ENCODE peak calls at places on chromosomes 5 and 9, in seven cellular contexts. W is cardiac fibroblast, G is WERI-Rb-1, U is AG04450, M is pancreas, Q is brain microvascular endothelial cell, J is epithelial cell of esophagus. T is an unnamed sample.

GRCh38 chr9:29873579-29873978 is 2300.3 kb upstream of the C9orf72 start:
- DNase-seq in U (no peak), M (no peak), W (no peak), Q (no peak), J (no peak), G (no peak), T (no peak)

GRCh38 chr9:78383130-78383529 is 86.2 kb downstream of the PSAT1 start:
- DNase-seq in W (peak), U (no peak), G (no peak), Q (peak), J (no peak), M (no peak), T (no peak)

GRCh38 chr9:21576331-21577189 is 94.4 kb upstream of the IFNE start:
- DNase-seq in W (peak), Q (peak), J (peak), U (peak), M (no peak), G (no peak), T (no peak)

GRCh38 chr9:116632990-116633441 is 54.1 kb upstream of the TRIM32 start:
- DNase-seq in G (no peak), M (no peak), W (no peak), U (no peak), Q (peak), J (no peak), T (no peak)

GRCh38 chr9:121694582-121694981 is 43.1 kb downstream of the DAB2IP start:
- DNase-seq in Q (no peak), G (no peak), W (no peak), U (no peak), M (no peak), J (no peak), T (no peak)

GRCh38 chr5:124330595-124330994 is 415.8 kb downstream of the ZNF608 start:
- DNase-seq in W (peak), M (no peak), U (no peak), G (no peak), Q (no peak), J (peak), T (no peak)

GRCh38 chr5:113381791-113382190 is 53.0 kb downstream of the TSSK1B start:
- DNase-seq in Q (no peak), W (no peak), G (no peak), M (no peak), J (no peak), U (no peak), T (no peak)

GRCh38 chr9:76729980-76730737 is 34.1 kb upstream of the PCA3 start:
- DNase-seq in Q (no peak), U (no peak), M (no peak), G (no peak), W (no peak), J (no peak), T (no peak)

GRCh38 chr9:109311281-109311680 is 9.6 kb downstream of the EPB41L4B start:
- DNase-seq in U (no peak), W (no peak), Q (peak), G (no peak), J (no peak), M (no peak), T (no peak)

GRCh38 chr5:133319905-133320520 is 268.2 kb downstream of the HSPA4 start:
- DNase-seq in J (peak), U (no peak), Q (no peak), G (no peak), W (no peak), M (no peak), T (no peak)

GRCh38 chr5:160333726-160334125 is 21.4 kb upstream of the CCNJL start:
- DNase-seq in W (peak), G (no peak), Q (no peak), U (no peak), J (peak), M (no peak), T (no peak)

GRCh38 chr9:14315754-14316573 is 2.0 kb upstream of the NFIB start:
- DNase-seq in G (peak), W (peak), J (no peak), Q (peak), U (no peak), M (no peak), T (peak)

GRCh38 chr9:81535542-81536241 is 153.7 kb downstream of the TLE1 start:
- DNase-seq in Q (peak), W (peak), G (peak), U (no peak), M (no peak), J (peak), T (no peak)

GRCh38 chr5:50550274-50550673 is 109.2 kb upstream of the EMB start:
- DNase-seq in Q (no peak), J (no peak), G (no peak), W (no peak), M (no peak), U (no peak), T (no peak)

GRCh38 chr9:79567671-79568098 is 4.1 kb upstream of the TLE4 start:
- DNase-seq in G (no peak), J (peak), Q (no peak), W (no peak), M (no peak), U (no peak), T (no peak)

GRCh38 chr5:137199966-137200365 is 299.2 kb downstream of the SPOCK1 start:
- DNase-seq in G (no peak), M (no peak), Q (peak), J (peak), W (peak), U (no peak), T (no peak)

GRCh38 chr9:93081081-93081529 is 14.9 kb upstream of the CARD19 start:
- DNase-seq in M (no peak), J (no peak), U (no peak), G (no peak), Q (no peak), W (peak), T (peak)

GRCh38 chr5:103232393-103232999 is 26.1 kb upstream of the MACIR start:
- DNase-seq in U (no peak), J (peak), Q (peak), G (no peak), M (no peak), W (peak), T (no peak)

GRCh38 chr9:91197232-91198181 is 164.2 kb downstream of the AUH start:
- DNase-seq in W (peak), G (no peak), M (peak), U (peak), Q (peak), J (peak), T (no peak)

GRCh38 chr9:38117646-38118045 is 48.6 kb upstream of the SHB start:
- DNase-seq in G (peak), J (no peak), M (no peak), W (no peak), U (no peak), Q (no peak), T (peak)

GRCh38 chr9:92159058-92159457 is 43.8 kb upstream of the SPTLC1 start:
- DNase-seq in J (no peak), Q (no peak), M (no peak), G (no peak), U (no peak), W (no peak), T (peak)

GRCh38 chr9:80177949-80178480 is 606.2 kb downstream of the TLE4 start:
- DNase-seq in Q (no peak), J (no peak), U (no peak), G (no peak), M (no peak), W (no peak), T (no peak)

GRCh38 chr9:100108572-100108971 is 9.5 kb downstream of the INVS start:
- DNase-seq in W (peak), Q (no peak), G (no peak), U (no peak), M (no peak), J (no peak), T (no peak)

GRCh38 chr5:139472410-139473030 is 1.7 kb downstream of the SMIM33 start:
- DNase-seq in U (no peak), W (no peak), M (no peak), Q (no peak), G (no peak), J (no peak), T (no peak)

GRCh38 chr9:121399883-121400607 is 30.0 kb upstream of the STOM start:
- DNase-seq in U (peak), G (no peak), J (peak), W (peak), M (no peak), Q (peak), T (no peak)

GRCh38 chr5:140672455-140673186 is 755 bp downstream of the DND1 start:
- DNase-seq in Q (no peak), M (peak), G (no peak), J (no peak), U (no peak), W (peak), T (no peak)

GRCh38 chr5:56585466-56585865 is 229.9 kb upstream of the MAP3K1 start:
- DNase-seq in G (no peak), U (no peak), Q (no peak), J (peak), W (no peak), M (no peak), T (no peak)

GRCh38 chr5:172740483-172741205 is 30.4 kb downstream of the DUSP1 start:
- DNase-seq in G (no peak), W (peak), J (peak), U (peak), M (no peak), Q (peak), T (peak)

GRCh38 chr5:157331807-157332206 is 65.9 kb downstream of the CYFIP2 start:
- DNase-seq in U (no peak), M (no peak), G (no peak), J (no peak), Q (no peak), W (no peak), T (no peak)

GRCh38 chr5:73902327-73903051 is 276.5 kb downstream of the ARHGEF28 start:
- DNase-seq in G (peak), U (no peak), J (peak), M (no peak), W (peak), Q (peak), T (no peak)

GRCh38 chr5:3047212-3047774 is 295.8 kb upstream of the IRX2 start:
- DNase-seq in G (no peak), M (no peak), U (no peak), J (no peak), Q (no peak), W (no peak), T (no peak)

GRCh38 chr9:24416136-24416535 is 129.6 kb downstream of the IZUMO3 start:
- DNase-seq in U (no peak), Q (no peak), G (no peak), W (no peak), M (no peak), J (peak), T (no peak)

GRCh38 chr9:129483467-129484324 is 137.2 kb downstream of the C9orf50 start:
- DNase-seq in W (peak), U (no peak), M (peak), G (peak), Q (peak), J (peak), T (peak)

GRCh38 chr9:132142883-132143282 is 19.0 kb upstream of the NTNG2 start:
- DNase-seq in G (no peak), Q (no peak), J (peak), W (no peak), U (no peak), M (no peak), T (no peak)

GRCh38 chr9:6302417-6302816 is 25.8 kb upstream of the TPD52L3 start:
- DNase-seq in U (no peak), Q (peak), M (no peak), G (no peak), J (peak), W (peak), T (no peak)

GRCh38 chr5:139050432-139050831 is 147.7 kb downstream of the SIL1 start:
- DNase-seq in U (no peak), W (no peak), J (no peak), Q (no peak), M (no peak), G (no peak), T (no peak)

DNA sequence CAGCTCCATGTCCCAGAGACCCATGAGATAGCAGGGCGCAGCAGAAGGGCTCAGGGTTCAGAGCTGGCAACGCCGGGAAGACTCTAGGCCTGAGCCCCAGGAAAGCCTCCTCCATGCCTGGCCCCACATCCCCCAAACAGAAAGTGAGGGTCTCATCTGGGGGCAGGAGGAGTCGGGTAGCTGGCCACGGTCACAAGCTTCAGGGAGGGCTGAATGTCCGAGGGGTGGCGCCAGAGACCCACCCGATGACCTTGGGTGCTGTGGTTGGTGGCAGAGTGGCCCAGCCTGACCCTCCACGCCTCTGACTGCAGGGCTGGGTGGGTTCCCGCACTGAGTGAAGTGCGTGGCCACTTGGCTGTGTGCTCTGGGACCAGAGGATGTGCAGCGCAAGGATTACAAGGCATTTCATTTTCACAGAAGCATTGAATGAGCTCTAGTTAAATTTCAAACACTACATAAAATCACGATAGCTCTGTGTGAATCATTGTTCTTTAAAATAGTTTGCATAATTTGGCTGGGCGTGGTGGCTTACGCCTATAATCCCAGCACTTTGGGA is 3.0 kb downstream of the C8G start:
- DNase-seq in G (peak), Q (no peak), W (peak), M (no peak), J (peak), U (no peak), T (no peak)
- TF ChIP-seq CTCF in G (peak), Q (peak), W (peak), M (no peak), J (peak), U (peak), T (no peak)

GRCh38 chr5:37739817-37740261 is 100.0 kb downstream of the GDNF start:
- DNase-seq in Q (no peak), W (peak), G (no peak), U (no peak), M (no peak), J (no peak), T (no peak)
- H3K4me3 ChIP-seq in Q (no peak), W (no peak), G (no peak), U (no peak), M (no peak), J (no peak), T (no peak)

DNA sequence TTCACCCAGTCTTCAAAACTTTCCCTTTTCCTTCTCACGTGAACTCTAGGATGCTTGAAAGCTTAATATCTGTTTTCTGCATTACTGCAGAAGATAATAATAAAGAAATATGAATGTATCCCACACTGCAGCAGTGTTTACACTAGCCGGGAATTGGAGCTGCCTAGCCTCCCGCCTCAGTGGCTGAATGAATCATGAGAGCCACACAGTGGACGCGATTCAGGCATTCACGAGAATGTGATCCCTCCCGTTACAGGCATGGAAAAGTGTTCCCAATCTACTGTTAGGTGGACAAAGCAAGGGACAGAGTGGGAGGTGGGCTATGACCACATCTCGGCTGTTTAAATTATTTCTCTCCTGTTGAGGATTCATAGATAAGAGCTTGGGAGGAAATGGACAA is 69.4 kb upstream of the CTSL start:
- DNase-seq in J (no peak), W (peak), G (no peak), M (no peak), Q (peak), U (no peak), T (peak)
- TF ChIP-seq CTCF in J (no peak), W (no peak), G (no peak), M (no peak), Q (peak), U (peak), T (no peak)

GRCh38 chr5:31194892-31195291 is 1.4 kb downstream of the CDH6 start:
- DNase-seq in J (peak), U (no peak), G (no peak), Q (peak), W (no peak), M (no peak), T (no peak)
- H3K4me3 ChIP-seq in J (peak), U (peak), G (no peak), Q (peak), W (peak), M (no peak), T (peak)

DNA sequence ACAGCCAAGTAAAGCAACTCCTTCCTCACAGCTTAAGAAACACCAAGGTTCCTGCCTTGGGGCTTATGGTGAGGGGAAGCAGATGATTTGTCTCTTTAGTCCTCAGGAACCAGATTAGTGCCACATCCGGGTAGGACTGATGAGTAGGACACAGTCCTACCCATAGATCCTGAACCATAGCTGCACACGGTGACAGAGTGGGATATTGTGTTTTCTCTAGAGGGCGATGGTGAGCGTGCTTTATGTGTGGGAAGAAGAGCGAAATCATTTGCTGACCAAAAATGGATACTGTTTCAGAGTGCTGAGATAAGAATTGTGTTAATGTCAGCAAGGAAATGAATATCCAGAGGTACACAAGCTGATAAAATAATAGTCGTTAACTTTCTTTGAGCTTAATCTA is 209.0 kb upstream of the FBXL7 start:
- DNase-seq in U (no peak), M (no peak), Q (no peak), W (no peak), G (peak), J (no peak), T (no peak)
- TF ChIP-seq CTCF in U (no peak), M (no peak), Q (peak), W (no peak), G (peak), J (no peak), T (no peak)

DNA sequence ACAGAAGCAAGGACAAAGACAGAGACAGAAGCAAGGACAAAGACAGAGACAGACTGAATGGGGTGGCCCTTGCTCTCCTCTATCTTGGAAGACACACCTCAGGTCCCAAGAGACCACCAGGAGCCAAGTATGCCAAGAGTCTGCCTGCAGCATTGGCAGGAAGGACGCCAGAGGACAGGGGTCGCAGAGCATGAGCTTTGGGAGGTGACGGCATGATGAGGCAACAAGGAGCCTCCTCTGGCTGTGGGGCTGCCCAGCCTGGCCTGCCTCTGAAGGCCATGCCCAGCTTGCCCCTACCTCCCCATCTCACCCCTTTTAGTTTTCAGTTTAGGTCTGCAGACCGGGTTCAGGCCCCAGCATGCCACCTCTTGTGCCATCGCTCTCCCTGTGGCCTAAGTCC is 17.6 kb downstream of the PDGFRB start:
- DNase-seq in G (no peak), U (no peak), Q (no peak), W (peak), J (no peak), M (no peak), T (no peak)
- H3K4me3 ChIP-seq in G (no peak), U (peak), Q (no peak), W (no peak), J (no peak), M (no peak), T (peak)

T was measured in coronary artery.